ENCODE peak calls at places on chromosomes 13 and 19, in ten cellular contexts. V is mucosa of descending colon; C is suprapubic skin; J is left ventricle myocardium inferior; O is GM23248; Q is CD4-positive, alpha-beta memory T cell; I is CD8-positive, alpha-beta T cell; K is aorta; E is astrocyte; R is heart right ventricle. F is an unnamed sample.
A peak's percentile ranks its signal among the peaks of the same experiment; 100 is the strongest.

GRCh38 chr19:32750441-32751055 is 31.0 kb downstream of the TDRD12 start:
- DNase-seq in I (no peak), Q (no peak), O (no peak), R (no peak), C (no peak), V (no peak), E (no peak), J (no peak), K (no peak), F (no peak)

GRCh38 chr13:79973533-79973963 is 367.4 kb downstream of the SPRY2 start:
- DNase-seq in E (no peak), I (no peak), R (peak; percentile 22), J (peak; percentile 45), V (no peak), Q (no peak), K (no peak), C (peak; percentile 68), O (peak; percentile 24), F (no peak)

GRCh38 chr13:75739244-75739868 is 103.2 kb downstream of the LMO7 start:
- DNase-seq in V (no peak), I (no peak), J (no peak), Q (no peak), E (peak; percentile 27), K (no peak), R (no peak), O (peak; percentile 57), C (no peak), F (no peak)

GRCh38 chr19:5691930-5692784 is 2.1 kb downstream of the RPL36 start:
- DNase-seq in E (no peak), K (no peak), I (no peak), O (peak; percentile 69), R (peak; percentile 26), V (no peak), Q (no peak), J (no peak), C (no peak), F (no peak)

GRCh38 chr13:95569966-95570365 is 17.4 kb downstream of the CLDN10 start:
- DNase-seq in R (no peak), O (no peak), V (no peak), E (no peak), I (no peak), Q (no peak), J (no peak), K (no peak), C (no peak), F (no peak)

GRCh38 chr13:55244991-55245644 is 1895.6 kb upstream of the PRR20A start:
- DNase-seq in K (no peak), R (no peak), O (no peak), V (no peak), J (no peak), I (no peak), C (no peak), Q (no peak), E (no peak), F (no peak)

GRCh38 chr19:16461630-16462051 is 10.1 kb downstream of the EPS15L1 start:
- DNase-seq in I (no peak), E (no peak), J (peak; percentile 83), O (no peak), C (no peak), R (peak; percentile 74), K (no peak), Q (no peak), V (no peak), F (no peak)

GRCh38 chr19:46571495-46571894 is 29.6 kb upstream of the CALM3 start:
- DNase-seq in O (peak; percentile 30), C (no peak), R (no peak), Q (no peak), E (no peak), K (no peak), V (no peak), J (no peak), I (no peak), F (no peak)

GRCh38 chr13:23384111-23384510 is 49.4 kb downstream of the SACS start:
- DNase-seq in C (no peak), Q (no peak), I (no peak), O (peak; percentile 82), J (no peak), K (no peak), V (no peak), R (no peak), E (peak; percentile 75), F (no peak)

GRCh38 chr13:31951215-31951678 is 80.3 kb upstream of the FRY start:
- DNase-seq in O (peak; percentile 33), E (peak; percentile 14), J (peak; percentile 65), Q (no peak), V (peak; percentile 57), I (no peak), C (peak; percentile 75), K (peak; percentile 88), R (peak; percentile 59), F (no peak)

GRCh38 chr19:40542197-40542859 is 34.3 kb upstream of the SHKBP1 start:
- DNase-seq in J (peak; percentile 86), Q (no peak), I (no peak), E (no peak), K (peak; percentile 86), R (peak; percentile 86), C (no peak), O (peak; percentile 18), V (peak; percentile 67), F (no peak)

GRCh38 chr13:93244141-93244917 is 17.7 kb downstream of the GPC6 start:
- DNase-seq in R (no peak), O (peak; percentile 81), C (peak; percentile 57), J (no peak), V (no peak), E (peak; percentile 75), Q (no peak), K (no peak), I (no peak), F (no peak)

GRCh38 chr19:54937926-54938325 is 9.4 kb downstream of the NLRP7 start:
- DNase-seq in I (no peak), V (no peak), R (no peak), C (no peak), O (no peak), E (no peak), Q (no peak), K (no peak), J (no peak), F (no peak)
- H3K9me3 ChIP-seq in I (no peaks in the 10 kb centered on the region), V (no peaks in the 10 kb centered on the region), R (no peaks in the 10 kb centered on the region), C (no peaks in the 10 kb centered on the region), O (no peaks in the 10 kb centered on the region), E (peaks cover 3% of the 10 kb centered on the region), Q (no peaks in the 10 kb centered on the region), K (peaks cover 2% of the 10 kb centered on the region), J (no peaks in the 10 kb centered on the region), F (no peaks in the 10 kb centered on the region)

DNA sequence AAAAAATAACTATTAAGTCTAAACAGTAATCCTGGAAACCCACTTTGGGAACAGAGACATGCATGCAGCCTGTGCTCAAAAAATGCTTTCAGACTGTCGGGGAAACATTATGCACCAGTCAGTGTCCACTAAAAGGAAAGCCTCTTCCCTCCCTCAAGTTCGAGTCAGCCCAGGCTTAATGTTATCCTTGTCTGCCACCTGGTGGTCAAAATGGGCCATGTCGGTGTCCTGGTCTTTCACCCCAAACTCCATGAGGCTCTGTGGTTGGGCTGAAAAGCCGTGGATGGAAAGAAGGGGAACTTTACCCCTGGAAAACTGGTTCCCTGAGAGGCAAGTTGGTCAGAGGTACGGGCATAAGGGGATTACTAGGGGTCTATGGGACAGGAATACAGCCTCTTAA is 88.4 kb upstream of the ZNF492 start:
- DNase-seq in O (peak; percentile 26), V (no peak), Q (peak; percentile 2), I (no peak), C (no peak), K (peak; percentile 56), E (no peak), R (peak; percentile 21), J (peak; percentile 22), F (no peak)
- H3K9me3 ChIP-seq in O (no peaks in the 10 kb centered on the region), V (peaks cover 74% of the 10 kb centered on the region), Q (no peaks in the 10 kb centered on the region), I (peaks cover 4% of the 10 kb centered on the region), C (peaks cover 11% of the 10 kb centered on the region), K (no peaks in the 10 kb centered on the region), E (peaks cover 13% of the 10 kb centered on the region), R (no peaks in the 10 kb centered on the region), J (peaks cover 26% of the 10 kb centered on the region), F (peaks cover 6% of the 10 kb centered on the region)

DNA sequence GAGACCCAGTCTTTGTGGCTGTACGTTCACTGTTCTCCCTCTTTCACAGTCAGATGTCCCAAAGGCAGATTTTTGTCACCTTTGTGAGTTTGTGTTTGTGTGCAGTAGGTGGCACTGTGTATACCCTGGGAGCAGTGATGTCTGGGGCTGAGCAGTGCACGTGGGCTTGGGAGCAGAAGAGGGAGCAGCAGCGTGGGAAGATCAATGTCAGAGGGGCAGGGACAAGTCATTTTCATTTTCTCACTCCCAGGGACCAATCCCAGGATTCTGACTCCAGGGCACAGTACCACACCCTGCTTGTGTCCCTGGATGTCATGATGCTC is 2.0 kb upstream of the PSG6 start:
- DNase-seq in J (no peak), R (no peak), E (no peak), K (no peak), Q (no peak), C (no peak), I (no peak), V (no peak), O (peak; percentile 9), F (no peak)
- H3K9me3 ChIP-seq in J (no peaks in the 10 kb centered on the region), R (no peaks in the 10 kb centered on the region), E (no peaks in the 10 kb centered on the region), K (no peaks in the 10 kb centered on the region), Q (no peaks in the 10 kb centered on the region), C (no peaks in the 10 kb centered on the region), I (no peaks in the 10 kb centered on the region), V (no peaks in the 10 kb centered on the region), O (no peaks in the 10 kb centered on the region), F (no peaks in the 10 kb centered on the region)

GRCh38 chr13:114042066-114042815 is 68.4 kb upstream of the C13orf46 start:
- DNase-seq in V (no peak), Q (no peak), K (no peak), O (no peak), J (no peak), C (no peak), I (peak; percentile 8), R (peak; percentile 11), E (no peak), F (no peak)

GRCh38 chr13:114043421-114044053 is 69.7 kb upstream of the C13orf46 start:
- DNase-seq in I (peak; percentile 28), Q (no peak), K (peak; percentile 76), J (peak; percentile 71), O (peak; percentile 85), R (no peak), V (no peak), E (peak; percentile 86), C (peak; percentile 88), F (no peak)

GRCh38 chr13:114038900-114039299 is 65.0 kb upstream of the C13orf46 start:
- DNase-seq in C (no peak), K (no peak), E (no peak), V (no peak), O (no peak), J (no peak), Q (no peak), I (peak; percentile 10), R (no peak), F (no peak)

GRCh38 chr13:114039471-114040141 is 65.7 kb upstream of the C13orf46 start:
- DNase-seq in E (no peak), I (peak; percentile 8), Q (no peak), K (no peak), C (no peak), J (no peak), V (no peak), O (no peak), R (no peak), F (no peak)

GRCh38 chr13:114041493-114041892 is 67.6 kb upstream of the C13orf46 start:
- DNase-seq in I (peak; percentile 8), R (peak; percentile 7), J (no peak), K (no peak), Q (no peak), O (no peak), E (no peak), C (no peak), V (no peak), F (no peak)
- H3K9me3 ChIP-seq in I (no peaks in the 10 kb centered on the region), R (no peaks in the 10 kb centered on the region), J (no peaks in the 10 kb centered on the region), K (no peaks in the 10 kb centered on the region), Q (no peaks in the 10 kb centered on the region), O (no peaks in the 10 kb centered on the region), E (no peaks in the 10 kb centered on the region), C (no peaks in the 10 kb centered on the region), V (no peaks in the 10 kb centered on the region), F (no peaks in the 10 kb centered on the region)

GRCh38 chr19:21947775-21948174 is 63.0 kb downstream of the ZNF208 start:
- DNase-seq in O (no peak), J (no peak), K (no peak), R (no peak), Q (no peak), V (no peak), E (peak; percentile 0), C (no peak), I (no peak), F (no peak)
- H3K9me3 ChIP-seq in O (no peaks in the 10 kb centered on the region), J (peaks cover 99% of the 10 kb centered on the region), K (peaks cover 20% of the 10 kb centered on the region), R (peaks cover 43% of the 10 kb centered on the region), Q (no peaks in the 10 kb centered on the region), V (peaks cover 82% of the 10 kb centered on the region), E (peaks cover 13% of the 10 kb centered on the region), C (peaks cover 54% of the 10 kb centered on the region), I (peaks cover 10% of the 10 kb centered on the region), F (no peaks in the 10 kb centered on the region)

F was measured in T-helper 17 cell.